ENCODE peak calls at places on chromosomes 11 and 22, in six cellular contexts. B is A549; X is IMR-90; V is cardiac muscle cell; O is thyroid gland; W is effector memory CD4-positive, alpha-beta T cell. P is an unnamed sample.

GRCh38 chr11:64128255-64129006 is 37.5 kb downstream of the MACROD1 start:
- DNase-seq in B (no peak), X (no peak), V (no peak), O (no peak), W (no peak), P (no peak)

GRCh38 chr11:113603277-113604059 is 102.6 kb downstream of the TMPRSS5 start:
- DNase-seq in B (no peak), X (no peak), V (peak; percentile 42), O (no peak), W (no peak), P (no peak)

GRCh38 chr22:30325065-30325720 is 1.5 kb downstream of the TBC1D10A start:
- DNase-seq in B (peak; percentile 47), X (peak; percentile 90), V (peak; percentile 85), O (peak; percentile 64), W (no peak), P (peak; percentile 88)

GRCh38 chr22:20601308-20601707 is 93.9 kb downstream of the MED15 start:
- DNase-seq in B (no peak), X (no peak), V (no peak), O (no peak), W (no peak), P (no peak)

GRCh38 chr22:41899992-41900651 is 14.8 kb downstream of the SHISA8 start:
- DNase-seq in B (no peak), X (no peak), V (no peak), O (no peak), W (no peak), P (no peak)

GRCh38 chr11:67352546-67353316 is 615 bp downstream of the POLD4 start:
- DNase-seq in B (no peak), X (no peak), V (no peak), O (no peak), W (no peak), P (no peak)

GRCh38 chr11:70572974-70573260 is 174.6 kb downstream of the CTTN start:
- DNase-seq in B (no peak), X (no peak), V (no peak), O (no peak), W (no peak), P (no peak)

GRCh38 chr11:29801561-29801960 is 215.3 kb downstream of the KCNA4 start:
- DNase-seq in B (no peak), X (no peak), V (peak; percentile 13), O (no peak), W (no peak), P (no peak)

GRCh38 chr11:125110996-125111340 is 458 bp downstream of the TMEM218 start:
- DNase-seq in B (no peak), X (no peak), V (no peak), O (no peak), W (no peak), P (peak; percentile 19)

GRCh38 chr11:95897731-95898130 is 26.2 kb downstream of the MTMR2 start:
- DNase-seq in B (no peak), X (peak; percentile 77), V (no peak), O (peak; percentile 14), W (no peak), P (no peak)

GRCh38 chr11:69138265-69138664 is 17.5 kb upstream of the SMIM38 start:
- DNase-seq in B (no peak), X (peak; percentile 73), V (peak; percentile 72), O (no peak), W (no peak), P (no peak)

GRCh38 chr11:126561327-126561893 is 205.9 kb downstream of the ST3GAL4 start:
- DNase-seq in B (no peak), X (peak; percentile 69), V (peak; percentile 75), O (peak; percentile 20), W (no peak), P (peak; percentile 60)

GRCh38 chr11:134067486-134067885 is 1.4 kb upstream of the JAM3 start:
- DNase-seq in B (no peak), X (no peak), V (no peak), O (no peak), W (no peak), P (no peak)

GRCh38 chr11:84558085-84558905 is 1068.8 kb downstream of the DLG2 start:
- DNase-seq in B (peak; percentile 44), X (peak; percentile 53), V (peak; percentile 65), O (peak; percentile 26), W (no peak), P (peak; percentile 58)

GRCh38 chr11:129204439-129204838 is 12.3 kb upstream of the ARHGAP32 start:
- DNase-seq in B (no peak), X (no peak), V (no peak), O (no peak), W (no peak), P (no peak)

GRCh38 chr11:122746611-122747305 is 91.2 kb downstream of the UBASH3B start:
- DNase-seq in B (no peak), X (no peak), V (no peak), O (no peak), W (no peak), P (no peak)

GRCh38 chr22:48651981-48652538 is 1175.6 kb downstream of the BRD1 start:
- DNase-seq in B (no peak), X (no peak), V (no peak), O (no peak), W (no peak), P (no peak)

GRCh38 chr22:21626073-21626734 is 3.6 kb downstream of the YDJC start:
- DNase-seq in B (no peak), X (no peak), V (no peak), O (no peak), W (no peak), P (no peak)

GRCh38 chr11:103792981-103793468 is 243.4 kb upstream of the DDI1 start:
- DNase-seq in B (no peak), X (peak; percentile 65), V (peak; percentile 78), O (no peak), W (no peak), P (no peak)

GRCh38 chr11:875769-876301 is 33.2 kb downstream of the TSPAN4 start:
- DNase-seq in B (no peak), X (no peak), V (no peak), O (no peak), W (no peak), P (no peak)

GRCh38 chr11:86222081-86222480 is 22.5 kb upstream of the EED start:
- DNase-seq in B (no peak), X (no peak), V (peak; percentile 41), O (no peak), W (no peak), P (no peak)

GRCh38 chr11:113874920-113875413 is 405 bp downstream of the USP28 start:
- DNase-seq in B (peak; percentile 31), X (peak; percentile 35), V (no peak), O (no peak), W (no peak), P (no peak)

GRCh38 chr11:71182791-71183556 is 69.4 kb downstream of the SHANK2 start:
- DNase-seq in B (no peak), X (no peak), V (no peak), O (no peak), W (no peak), P (no peak)

GRCh38 chr11:74022541-74022940 is 13.7 kb upstream of the UCP3 start:
- DNase-seq in B (no peak), X (no peak), V (no peak), O (no peak), W (no peak), P (no peak)

GRCh38 chr22:49607821-49608220 is 219.9 kb downstream of the BRD1 start:
- DNase-seq in B (no peak), X (no peak), V (no peak), O (no peak), W (no peak), P (no peak)

GRCh38 chr11:66462010-66462409 is 4.7 kb upstream of the PELI3 start:
- DNase-seq in B (no peak), X (no peak), V (no peak), O (no peak), W (no peak), P (no peak)

GRCh38 chr11:13064593-13064992 is 55.5 kb downstream of the RASSF10 start:
- DNase-seq in B (no peak), X (no peak), V (no peak), O (peak; percentile 62), W (no peak), P (no peak)

GRCh38 chr11:114208371-114208770 is 87.8 kb upstream of the NNMT start:
- DNase-seq in B (no peak), X (no peak), V (no peak), O (no peak), W (peak; percentile 3), P (no peak)

GRCh38 chr11:131430466-131431176 is 60.2 kb downstream of the NTM start:
- DNase-seq in B (no peak), X (no peak), V (peak; percentile 42), O (no peak), W (no peak), P (no peak)

GRCh38 chr22:36833073-36833472 is 16.2 kb upstream of the PVALB start:
- DNase-seq in B (no peak), X (no peak), V (no peak), O (no peak), W (no peak), P (no peak)

GRCh38 chr22:43848366-43849171 is 13.7 kb downstream of the SULT4A1 start:
- DNase-seq in B (no peak), X (peak; percentile 52), V (peak; percentile 38), O (peak; percentile 12), W (no peak), P (peak; percentile 44)

GRCh38 chr11:65576232-65576866 is 496 bp downstream of the EHBP1L1 start:
- DNase-seq in B (no peak), X (no peak), V (no peak), O (peak; percentile 26), W (no peak), P (no peak)

GRCh38 chr22:25091449-25091848 is 108.2 kb upstream of the CRYBB3 start:
- DNase-seq in B (no peak), X (no peak), V (no peak), O (no peak), W (no peak), P (no peak)
- H3K27ac ChIP-seq in B (no peak overlapping the region), X (no peak overlapping the region), V (no peak overlapping the region), O (no peak overlapping the region), W (no peak overlapping the region), P (no peak overlapping the region)

GRCh38 chr22:25068701-25069100 is 116.2 kb downstream of the KIAA1671 start:
- DNase-seq in B (no peak), X (no peak), V (no peak), O (no peak), W (no peak), P (no peak)
- H3K27ac ChIP-seq in B (no peak overlapping the region), X (no peak overlapping the region), V (no peak overlapping the region), O (peak overlapping the region; percentile 91), W (peak overlapping the region; percentile 61), P (no peak overlapping the region)

GRCh38 chr11:120121336-120121735 is 16.6 kb downstream of the TRIM29 start:
- DNase-seq in B (no peak), X (no peak), V (no peak), O (no peak), W (no peak), P (no peak)
- H3K27ac ChIP-seq in B (peak overlapping the region; percentile 10), X (no peak overlapping the region), V (no peak overlapping the region), O (no peak overlapping the region), W (no peak overlapping the region), P (no peak overlapping the region)

DNA sequence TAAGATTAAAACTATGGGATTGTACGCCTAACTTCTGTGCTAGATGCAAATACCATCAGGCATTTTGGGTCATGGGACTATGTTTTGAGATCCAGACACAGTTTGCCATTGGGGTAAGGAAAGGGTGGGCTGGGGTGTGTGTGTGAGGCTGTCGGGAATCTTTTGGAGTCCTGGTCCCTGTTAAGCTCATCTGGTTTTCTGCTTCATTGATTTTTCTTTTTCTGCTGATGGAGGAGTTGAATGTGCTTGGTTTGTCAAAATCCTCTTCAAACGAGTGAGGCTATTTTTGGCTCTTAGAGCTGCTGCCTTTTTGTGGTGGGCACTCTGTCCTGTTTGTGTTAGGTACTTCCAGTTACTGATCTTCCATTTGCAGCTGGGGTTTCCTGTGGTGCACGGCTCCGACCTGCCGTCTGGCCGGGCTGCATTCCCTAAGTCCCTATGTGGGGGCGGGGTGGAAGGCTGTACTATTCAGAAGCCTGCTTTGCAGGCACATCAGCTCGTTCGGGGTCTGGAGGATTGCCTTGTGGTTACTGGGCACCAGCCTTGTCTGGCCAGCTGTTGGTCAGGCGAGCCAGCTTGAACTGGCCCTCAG is 2.9 kb downstream of the BCR start:
- DNase-seq in B (no peak), X (peak; percentile 66), V (peak; percentile 76), O (peak; percentile 81), W (no peak), P (peak; percentile 81)
- H3K27ac ChIP-seq in B (no peak overlapping the region), X (no peak overlapping the region), V (peak overlapping the region; percentile 23), O (peak overlapping the region; percentile 63), W (peak overlapping the region; percentile 47), P (no peak overlapping the region)

P was measured in testis.